ENCODE peak calls at places on chromosomes 12 and 14, in seven cellular contexts. One of them, this sample, is unnamed. For H3K4me1, the result is how much of the 10 kb centered on the place peaks cover.

GRCh38 chr12:92596388-92596787 is 106.4 kb upstream of the PLEKHG7 start:
- DNase-seq in CD8-positive, alpha-beta T cell: no peak
- DNase-seq in pancreas: no peak
- DNase-seq in gastrocnemius medialis: no peak
- DNase-seq in foreskin keratinocyte: no peak
- DNase-seq in body of pancreas: no peak
- DNase-seq in psoas muscle: no peak
- DNase-seq in this sample: no peak

GRCh38 chr12:81644503-81644902 is 114.6 kb downstream of the PPFIA2 start:
- DNase-seq in body of pancreas: peak
- DNase-seq in foreskin keratinocyte: no peak
- DNase-seq in gastrocnemius medialis: no peak
- DNase-seq in pancreas: no peak
- DNase-seq in CD8-positive, alpha-beta T cell: no peak
- DNase-seq in psoas muscle: no peak
- DNase-seq in this sample: no peak

GRCh38 chr12:20451759-20452158 is 83.4 kb downstream of the PDE3A start:
- DNase-seq in body of pancreas: no peak
- DNase-seq in pancreas: no peak
- DNase-seq in psoas muscle: no peak
- DNase-seq in gastrocnemius medialis: no peak
- DNase-seq in foreskin keratinocyte: no peak
- DNase-seq in CD8-positive, alpha-beta T cell: no peak
- DNase-seq in this sample: no peak

GRCh38 chr14:98408713-98409112 is 863.3 kb downstream of the BCL11B start:
- DNase-seq in psoas muscle: no peak
- DNase-seq in pancreas: no peak
- DNase-seq in CD8-positive, alpha-beta T cell: no peak
- DNase-seq in gastrocnemius medialis: no peak
- DNase-seq in body of pancreas: no peak
- DNase-seq in foreskin keratinocyte: no peak
- DNase-seq in this sample: no peak

GRCh38 chr12:47123730-47124129 is 44.0 kb upstream of the AMIGO2 start:
- DNase-seq in CD8-positive, alpha-beta T cell: no peak
- DNase-seq in gastrocnemius medialis: no peak
- DNase-seq in body of pancreas: no peak
- DNase-seq in pancreas: no peak
- DNase-seq in foreskin keratinocyte: no peak
- DNase-seq in psoas muscle: no peak
- DNase-seq in this sample: no peak

GRCh38 chr14:91381801-91382670 is 35.6 kb downstream of the CCDC88C start:
- DNase-seq in body of pancreas: no peak
- DNase-seq in foreskin keratinocyte: no peak
- DNase-seq in pancreas: no peak
- DNase-seq in psoas muscle: no peak
- DNase-seq in gastrocnemius medialis: no peak
- DNase-seq in CD8-positive, alpha-beta T cell: no peak
- DNase-seq in this sample: no peak

GRCh38 chr14:36069535-36069900 is 107.0 kb downstream of the PTCSC3 start:
- DNase-seq in foreskin keratinocyte: no peak
- DNase-seq in CD8-positive, alpha-beta T cell: no peak
- DNase-seq in psoas muscle: no peak
- DNase-seq in body of pancreas: peak
- DNase-seq in pancreas: peak
- DNase-seq in gastrocnemius medialis: no peak
- DNase-seq in this sample: peak

GRCh38 chr12:12723681-12724420 is 6.7 kb downstream of the CDKN1B start:
- DNase-seq in CD8-positive, alpha-beta T cell: peak
- DNase-seq in pancreas: peak
- DNase-seq in gastrocnemius medialis: no peak
- DNase-seq in body of pancreas: peak
- DNase-seq in psoas muscle: peak
- DNase-seq in foreskin keratinocyte: no peak
- DNase-seq in this sample: peak

GRCh38 chr12:19303496-19303895 is 135.8 kb upstream of the AEBP2 start:
- DNase-seq in CD8-positive, alpha-beta T cell: no peak
- DNase-seq in body of pancreas: no peak
- DNase-seq in psoas muscle: no peak
- DNase-seq in pancreas: no peak
- DNase-seq in foreskin keratinocyte: no peak
- DNase-seq in gastrocnemius medialis: no peak
- DNase-seq in this sample: no peak

GRCh38 chr14:59363545-59364226 is 101.5 kb downstream of the GPR135 start:
- DNase-seq in pancreas: no peak
- DNase-seq in gastrocnemius medialis: no peak
- DNase-seq in CD8-positive, alpha-beta T cell: no peak
- DNase-seq in foreskin keratinocyte: peak
- DNase-seq in body of pancreas: no peak
- DNase-seq in psoas muscle: no peak
- DNase-seq in this sample: no peak

GRCh38 chr14:105395538-105395854 is 2.8 kb upstream of the TEX22 start:
- DNase-seq in body of pancreas: no peak
- DNase-seq in psoas muscle: no peak
- DNase-seq in gastrocnemius medialis: no peak
- DNase-seq in foreskin keratinocyte: no peak
- DNase-seq in pancreas: peak
- DNase-seq in CD8-positive, alpha-beta T cell: no peak
- DNase-seq in this sample: no peak

GRCh38 chr14:80395031-80395430 is 183.7 kb upstream of the DIO2 start:
- DNase-seq in CD8-positive, alpha-beta T cell: no peak
- DNase-seq in gastrocnemius medialis: no peak
- DNase-seq in foreskin keratinocyte: no peak
- DNase-seq in pancreas: no peak
- DNase-seq in psoas muscle: no peak
- DNase-seq in body of pancreas: no peak
- DNase-seq in this sample: no peak

DNA sequence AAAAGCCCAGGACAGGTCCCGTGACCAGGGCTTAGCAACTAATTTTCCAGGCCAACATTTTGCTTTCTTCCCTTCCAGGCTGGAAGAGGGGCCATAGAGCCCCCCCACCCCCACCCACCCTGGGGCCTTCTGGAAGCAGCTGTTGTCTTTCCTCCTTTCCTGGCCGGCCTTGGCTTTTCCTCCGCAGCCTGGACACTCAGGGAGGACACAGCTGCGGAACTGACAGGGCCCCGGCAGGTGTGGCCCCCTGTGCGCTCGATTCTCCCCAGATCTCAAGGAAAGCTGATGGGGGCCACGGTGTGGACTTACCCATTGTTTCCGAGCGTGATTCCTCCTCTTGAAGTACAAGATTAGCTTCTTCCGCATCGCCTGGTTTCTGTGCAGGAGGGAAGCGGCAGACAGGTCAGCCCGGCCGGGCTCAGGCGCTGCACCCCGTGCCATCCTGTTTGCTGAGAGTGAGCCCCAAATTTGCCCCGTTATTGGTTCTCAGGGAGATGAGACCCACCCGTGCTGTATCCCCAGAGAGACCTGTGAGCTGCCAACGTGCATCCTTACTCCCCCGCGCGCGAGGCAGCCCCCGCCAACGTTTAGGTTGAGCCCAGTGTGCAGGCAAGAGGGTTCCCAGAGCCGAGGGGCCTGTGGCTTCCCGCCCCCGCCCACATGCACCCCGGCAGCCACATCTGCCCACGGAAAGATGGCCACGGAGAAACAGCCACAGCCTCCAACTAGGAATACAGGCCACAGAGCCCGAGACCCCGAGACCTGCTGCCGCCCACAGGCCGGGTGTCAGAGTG is 129.6 kb downstream of the NCOR2 start:
- DNase-seq in CD8-positive, alpha-beta T cell: no peak
- DNase-seq in body of pancreas: no peak
- DNase-seq in psoas muscle: no peak
- DNase-seq in foreskin keratinocyte: no peak
- DNase-seq in gastrocnemius medialis: no peak
- DNase-seq in pancreas: no peak
- DNase-seq in this sample: no peak
- H3K4me1 ChIP-seq in CD8-positive, alpha-beta T cell: under half
- H3K4me1 ChIP-seq in body of pancreas: under half
- H3K4me1 ChIP-seq in psoas muscle: under half
- H3K4me1 ChIP-seq in foreskin keratinocyte: under half
- H3K4me1 ChIP-seq in gastrocnemius medialis: under half
- H3K4me1 ChIP-seq in pancreas: under half
- H3K4me1 ChIP-seq in this sample: under half

GRCh38 chr12:120366884-120367251 is 2.1 kb downstream of the MSI1 start:
- DNase-seq in CD8-positive, alpha-beta T cell: no peak
- DNase-seq in foreskin keratinocyte: no peak
- DNase-seq in body of pancreas: no peak
- DNase-seq in pancreas: no peak
- DNase-seq in gastrocnemius medialis: no peak
- DNase-seq in psoas muscle: no peak
- DNase-seq in this sample: no peak

GRCh38 chr12:120367924-120368788 is 808 bp downstream of the MSI1 start:
- DNase-seq in pancreas: peak
- DNase-seq in psoas muscle: peak
- DNase-seq in CD8-positive, alpha-beta T cell: no peak
- DNase-seq in foreskin keratinocyte: no peak
- DNase-seq in gastrocnemius medialis: no peak
- DNase-seq in body of pancreas: peak
- DNase-seq in this sample: no peak

GRCh38 chr12:120368789-120369475 is at the start of gene MSI1:
- DNase-seq in pancreas: no peak
- DNase-seq in CD8-positive, alpha-beta T cell: no peak
- DNase-seq in psoas muscle: no peak
- DNase-seq in gastrocnemius medialis: no peak
- DNase-seq in foreskin keratinocyte: no peak
- DNase-seq in body of pancreas: no peak
- DNase-seq in this sample: no peak

GRCh38 chr12:120366341-120366705 is 2.6 kb downstream of the MSI1 start:
- DNase-seq in foreskin keratinocyte: no peak
- DNase-seq in body of pancreas: no peak
- DNase-seq in gastrocnemius medialis: no peak
- DNase-seq in pancreas: no peak
- DNase-seq in psoas muscle: no peak
- DNase-seq in CD8-positive, alpha-beta T cell: no peak
- DNase-seq in this sample: no peak

GRCh38 chr12:120367252-120367923 is 1.6 kb downstream of the MSI1 start:
- DNase-seq in foreskin keratinocyte: no peak
- DNase-seq in gastrocnemius medialis: no peak
- DNase-seq in psoas muscle: no peak
- DNase-seq in pancreas: no peak
- DNase-seq in CD8-positive, alpha-beta T cell: no peak
- DNase-seq in body of pancreas: no peak
- DNase-seq in this sample: no peak
- H3K27ac ChIP-seq in foreskin keratinocyte: no peak
- H3K27ac ChIP-seq in gastrocnemius medialis: no peak
- H3K27ac ChIP-seq in psoas muscle: no peak
- H3K27ac ChIP-seq in pancreas: no peak
- H3K27ac ChIP-seq in CD8-positive, alpha-beta T cell: no peak
- H3K27ac ChIP-seq in body of pancreas: peak
- H3K27ac ChIP-seq in this sample: no peak

GRCh38 chr14:77663289-77663688 is 44.5 kb downstream of the ALKBH1 start:
- DNase-seq in psoas muscle: no peak
- DNase-seq in CD8-positive, alpha-beta T cell: no peak
- DNase-seq in body of pancreas: no peak
- DNase-seq in gastrocnemius medialis: no peak
- DNase-seq in foreskin keratinocyte: peak
- DNase-seq in pancreas: no peak
- DNase-seq in this sample: no peak

GRCh38 chr14:77660754-77661153 is 44.3 kb upstream of the SPTLC2 start:
- DNase-seq in body of pancreas: peak
- DNase-seq in psoas muscle: no peak
- DNase-seq in pancreas: no peak
- DNase-seq in CD8-positive, alpha-beta T cell: no peak
- DNase-seq in gastrocnemius medialis: no peak
- DNase-seq in foreskin keratinocyte: no peak
- DNase-seq in this sample: no peak

GRCh38 chr14:77657244-77657643 is 40.8 kb upstream of the SPTLC2 start:
- DNase-seq in foreskin keratinocyte: no peak
- DNase-seq in CD8-positive, alpha-beta T cell: no peak
- DNase-seq in psoas muscle: no peak
- DNase-seq in body of pancreas: peak
- DNase-seq in pancreas: no peak
- DNase-seq in gastrocnemius medialis: no peak
- DNase-seq in this sample: no peak

GRCh38 chr14:77654001-77654431 is 37.6 kb upstream of the SPTLC2 start:
- DNase-seq in psoas muscle: no peak
- DNase-seq in gastrocnemius medialis: no peak
- DNase-seq in pancreas: no peak
- DNase-seq in body of pancreas: no peak
- DNase-seq in CD8-positive, alpha-beta T cell: no peak
- DNase-seq in foreskin keratinocyte: no peak
- DNase-seq in this sample: no peak

GRCh38 chr14:77659822-77660221 is 43.4 kb upstream of the SPTLC2 start:
- DNase-seq in gastrocnemius medialis: no peak
- DNase-seq in pancreas: no peak
- DNase-seq in foreskin keratinocyte: no peak
- DNase-seq in psoas muscle: no peak
- DNase-seq in body of pancreas: no peak
- DNase-seq in CD8-positive, alpha-beta T cell: no peak
- DNase-seq in this sample: no peak
- H3K4me1 ChIP-seq in gastrocnemius medialis: under half
- H3K4me1 ChIP-seq in pancreas: under half
- H3K4me1 ChIP-seq in foreskin keratinocyte: under half
- H3K4me1 ChIP-seq in psoas muscle: under half
- H3K4me1 ChIP-seq in body of pancreas: under half
- H3K4me1 ChIP-seq in CD8-positive, alpha-beta T cell: under half
- H3K4me1 ChIP-seq in this sample: under half

DNA sequence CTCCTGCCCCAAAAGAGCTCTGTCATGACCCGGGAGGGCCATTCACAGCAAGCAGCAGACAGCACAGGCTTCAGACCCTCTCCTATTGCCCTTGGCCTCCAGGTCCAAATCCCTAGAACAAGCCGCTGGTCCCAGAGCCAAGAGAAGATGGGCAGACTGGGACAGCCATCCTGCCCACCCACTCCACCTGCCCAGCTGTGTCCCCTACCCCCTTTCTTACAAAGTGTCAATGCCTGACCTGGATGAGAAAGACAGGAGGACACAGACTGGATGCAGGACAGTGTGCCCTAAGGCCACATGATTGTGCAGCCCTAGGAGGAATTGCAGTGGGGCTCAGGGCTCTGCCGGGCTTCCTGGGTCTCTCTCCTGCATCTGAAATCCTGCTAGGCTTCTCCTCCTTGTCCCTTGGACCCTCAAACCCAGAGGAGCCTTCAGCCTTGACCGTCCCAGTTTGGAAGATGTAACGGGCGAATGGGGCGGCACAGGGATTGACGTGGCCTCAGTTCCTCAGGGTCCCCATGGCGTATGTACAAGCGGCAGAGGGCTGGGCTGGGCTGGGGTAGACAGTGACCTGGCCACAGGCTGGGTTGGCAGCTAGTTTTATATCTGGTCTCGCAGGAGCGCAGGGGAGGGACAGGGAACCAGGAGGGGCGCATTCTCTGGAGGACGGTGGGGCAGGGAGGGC is 27.1 kb upstream of the BCDIN3D start:
- DNase-seq in gastrocnemius medialis: no peak
- DNase-seq in pancreas: no peak
- DNase-seq in foreskin keratinocyte: no peak
- DNase-seq in CD8-positive, alpha-beta T cell: no peak
- DNase-seq in psoas muscle: no peak
- DNase-seq in body of pancreas: no peak
- DNase-seq in this sample: no peak
- H3K27ac ChIP-seq in gastrocnemius medialis: peak
- H3K27ac ChIP-seq in pancreas: no peak
- H3K27ac ChIP-seq in foreskin keratinocyte: no peak
- H3K27ac ChIP-seq in CD8-positive, alpha-beta T cell: no peak
- H3K27ac ChIP-seq in psoas muscle: no peak
- H3K27ac ChIP-seq in body of pancreas: peak
- H3K27ac ChIP-seq in this sample: no peak

This sample was measured in lower lobe of right lung.